ENCODE peak calls at places on chromosomes 13 and 19, in four cellular contexts. One of them, this sample, is unnamed.

GRCh38 chr13:97205971-97206370 is 16.2 kb upstream of the MBNL2 start:
- DNase-seq in GM12878: no peak
- DNase-seq in K562: no peak
- DNase-seq in WTC11: no peak
- DNase-seq in this sample: no peak

GRCh38 chr19:23956051-23956450 is 41.4 kb downstream of the ZNF726 start:
- DNase-seq in GM12878: no peak
- DNase-seq in K562: no peak
- DNase-seq in WTC11: no peak
- DNase-seq in this sample: no peak

GRCh38 chr19:6417713-6418561 is 6.7 kb downstream of the KHSRP start:
- DNase-seq in GM12878: no peak
- DNase-seq in K562: no peak
- DNase-seq in WTC11: peak; percentile 36
- DNase-seq in this sample: no peak

GRCh38 chr19:18441804-18442788 is 4.2 kb upstream of the ISYNA1 start:
- DNase-seq in GM12878: no peak
- DNase-seq in K562: peak; percentile 60
- DNase-seq in WTC11: no peak
- DNase-seq in this sample: peak; percentile 7

GRCh38 chr13:95484052-95484451 is 68.5 kb upstream of the CLDN10 start:
- DNase-seq in GM12878: no peak
- DNase-seq in K562: no peak
- DNase-seq in WTC11: no peak
- DNase-seq in this sample: no peak

GRCh38 chr19:13150919-13151604 is 851 bp downstream of the IER2 start:
- DNase-seq in GM12878: no peak
- DNase-seq in K562: peak; percentile 36
- DNase-seq in WTC11: no peak
- DNase-seq in this sample: no peak

GRCh38 chr13:113881614-113882265 is 17.9 kb upstream of the GAS6 start:
- DNase-seq in GM12878: no peak
- DNase-seq in K562: no peak
- DNase-seq in WTC11: no peak
- DNase-seq in this sample: no peak

GRCh38 chr13:95601216-95601615 is 43.3 kb downstream of the DZIP1 start:
- DNase-seq in GM12878: no peak
- DNase-seq in K562: no peak
- DNase-seq in WTC11: no peak
- DNase-seq in this sample: no peak

GRCh38 chr19:55655648-55656040 is 809 bp downstream of the U2AF2 start:
- DNase-seq in GM12878: no peak
- DNase-seq in K562: no peak
- DNase-seq in WTC11: no peak
- DNase-seq in this sample: no peak

GRCh38 chr19:2923510-2923909 is 21.3 kb downstream of the ZNF77 start:
- DNase-seq in GM12878: no peak
- DNase-seq in K562: no peak
- DNase-seq in WTC11: no peak
- DNase-seq in this sample: peak; percentile 21

GRCh38 chr19:10517361-10517759 is at the start of gene S1PR5:
- DNase-seq in GM12878: no peak
- DNase-seq in K562: peak; percentile 70
- DNase-seq in WTC11: peak; percentile 54
- DNase-seq in this sample: no peak

GRCh38 chr13:113953561-113953960 is 20.3 kb downstream of the C13orf46 start:
- DNase-seq in GM12878: no peak
- DNase-seq in K562: no peak
- DNase-seq in WTC11: no peak
- DNase-seq in this sample: no peak

GRCh38 chr13:77019756-77020155 is 7.2 kb downstream of the FBXL3 start:
- DNase-seq in GM12878: no peak
- DNase-seq in K562: no peak
- DNase-seq in WTC11: no peak
- DNase-seq in this sample: no peak

GRCh38 chr13:49560270-49561063 is 24.9 kb downstream of the RCBTB1 start:
- DNase-seq in GM12878: no peak
- DNase-seq in K562: no peak
- DNase-seq in WTC11: peak; percentile 27
- DNase-seq in this sample: peak; percentile 68

GRCh38 chr19:10617409-10618121 is 7.8 kb upstream of the SLC44A2 start:
- DNase-seq in GM12878: no peak
- DNase-seq in K562: peak; percentile 42
- DNase-seq in WTC11: no peak
- DNase-seq in this sample: no peak

GRCh38 chr13:35891973-35892441 is 239.2 kb downstream of the DCLK1 start:
- DNase-seq in GM12878: no peak
- DNase-seq in K562: no peak
- DNase-seq in WTC11: no peak
- DNase-seq in this sample: no peak

DNA sequence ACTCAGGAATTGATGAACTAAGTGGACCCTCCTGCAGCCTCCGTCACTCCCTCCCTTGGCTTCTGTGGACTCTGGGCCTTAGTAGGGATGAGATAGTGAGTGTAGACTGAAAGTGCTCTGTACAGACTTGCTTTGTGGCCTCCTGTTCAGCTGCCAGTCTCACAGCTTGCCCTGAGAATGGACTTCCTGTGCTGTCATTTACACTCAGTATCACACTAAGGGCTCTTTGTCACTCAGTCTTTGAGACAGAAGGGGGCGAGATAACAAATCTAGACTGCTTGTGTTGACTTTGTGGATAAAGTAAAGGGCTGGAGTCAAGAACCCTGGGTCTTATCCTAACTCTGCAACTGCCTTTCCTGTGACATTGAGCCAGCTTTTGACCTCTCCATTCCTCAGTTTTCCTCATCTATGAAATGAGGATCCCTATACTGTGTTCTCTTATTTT is 21.0 kb upstream of the SPRY2 start:
- DNase-seq in GM12878: no peak
- DNase-seq in K562: no peak
- DNase-seq in WTC11: no peak
- DNase-seq in this sample: peak; percentile 87
- TF ChIP-seq NR2C2 in GM12878: no peak
- TF ChIP-seq NR2C2 in K562: no peak
- TF ChIP-seq NR2C2 in WTC11: no peak
- TF ChIP-seq NR2C2 in this sample: no peak

DNA sequence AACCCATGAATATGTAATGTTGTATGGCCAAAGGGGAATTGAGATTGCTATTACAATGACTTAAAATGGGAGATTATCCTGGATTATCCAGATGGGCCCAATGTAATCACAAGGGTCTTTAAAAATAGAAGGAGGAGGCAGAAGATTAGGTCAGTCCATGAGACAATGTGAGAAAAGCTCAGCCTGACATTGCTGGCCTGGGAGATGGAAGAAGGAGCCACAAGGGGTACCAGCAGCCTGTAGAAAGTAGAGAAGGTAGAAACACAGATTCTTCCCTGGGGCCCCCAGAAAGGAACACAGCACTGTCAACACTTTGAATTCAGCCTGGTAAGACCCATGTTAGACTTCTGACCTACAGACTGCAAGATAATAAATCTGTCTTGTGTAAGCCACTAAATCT is 133.0 kb upstream of the SERP2 start:
- DNase-seq in GM12878: no peak
- DNase-seq in K562: no peak
- DNase-seq in WTC11: no peak
- DNase-seq in this sample: no peak
- TF ChIP-seq NR2C2 in GM12878: no peak
- TF ChIP-seq NR2C2 in K562: no peak
- TF ChIP-seq NR2C2 in WTC11: no peak
- TF ChIP-seq NR2C2 in this sample: no peak

GRCh38 chr13:109746364-109746763 is 40.0 kb downstream of the IRS2 start:
- DNase-seq in GM12878: no peak
- DNase-seq in K562: no peak
- DNase-seq in WTC11: no peak
- DNase-seq in this sample: no peak

GRCh38 chr13:109745060-109745459 is 41.3 kb downstream of the IRS2 start:
- DNase-seq in GM12878: no peak
- DNase-seq in K562: no peak
- DNase-seq in WTC11: no peak
- DNase-seq in this sample: no peak

GRCh38 chr13:109745702-109746101 is 40.7 kb downstream of the IRS2 start:
- DNase-seq in GM12878: no peak
- DNase-seq in K562: peak; percentile 14
- DNase-seq in WTC11: no peak
- DNase-seq in this sample: no peak

GRCh38 chr13:109743706-109744453 is 42.5 kb downstream of the IRS2 start:
- DNase-seq in GM12878: no peak
- DNase-seq in K562: no peak
- DNase-seq in WTC11: no peak
- DNase-seq in this sample: no peak

DNA sequence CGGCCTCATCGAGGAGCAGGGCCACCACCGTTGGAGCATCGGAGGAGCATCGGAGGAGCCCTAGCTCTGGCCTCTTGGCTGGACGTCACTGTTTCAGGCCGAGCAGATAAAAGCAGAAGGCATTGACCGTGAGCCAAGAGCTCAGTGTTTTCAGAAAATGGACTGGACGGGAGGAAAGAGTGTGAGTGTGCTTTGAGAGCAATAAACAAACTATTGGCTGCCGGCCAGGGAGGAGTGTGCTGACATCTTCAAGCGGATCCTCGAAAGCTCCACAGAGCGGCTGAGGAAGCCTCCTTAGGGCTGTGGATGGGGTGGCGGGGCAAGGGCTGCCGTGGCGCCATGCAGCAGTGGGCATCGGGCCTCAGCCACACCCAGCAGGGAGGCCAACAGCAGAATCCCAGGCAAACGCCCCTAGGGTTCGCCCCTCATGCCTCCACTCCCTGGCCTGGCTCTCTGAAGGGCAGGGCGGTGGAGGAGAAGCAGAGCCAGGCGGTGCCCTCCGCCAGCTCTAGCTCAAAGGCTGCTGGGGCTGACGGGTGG is 41.8 kb downstream of the IRS2 start:
- DNase-seq in GM12878: no peak
- DNase-seq in K562: no peak
- DNase-seq in WTC11: no peak
- DNase-seq in this sample: no peak
- TF ChIP-seq NR2C2 in GM12878: no peak
- TF ChIP-seq NR2C2 in K562: no peak
- TF ChIP-seq NR2C2 in WTC11: no peak
- TF ChIP-seq NR2C2 in this sample: no peak

GRCh38 chr13:110811751-110812110 is 98.2 kb downstream of the ING1 start:
- DNase-seq in GM12878: no peak
- DNase-seq in K562: no peak
- DNase-seq in WTC11: no peak
- DNase-seq in this sample: no peak

GRCh38 chr13:110811008-110811720 is 97.7 kb downstream of the ING1 start:
- DNase-seq in GM12878: no peak
- DNase-seq in K562: no peak
- DNase-seq in WTC11: no peak
- DNase-seq in this sample: no peak

GRCh38 chr13:110806636-110807035 is 93.1 kb downstream of the ING1 start:
- DNase-seq in GM12878: no peak
- DNase-seq in K562: no peak
- DNase-seq in WTC11: no peak
- DNase-seq in this sample: no peak

GRCh38 chr13:110809871-110810486 is 96.5 kb downstream of the ING1 start:
- DNase-seq in GM12878: no peak
- DNase-seq in K562: no peak
- DNase-seq in WTC11: no peak
- DNase-seq in this sample: no peak

DNA sequence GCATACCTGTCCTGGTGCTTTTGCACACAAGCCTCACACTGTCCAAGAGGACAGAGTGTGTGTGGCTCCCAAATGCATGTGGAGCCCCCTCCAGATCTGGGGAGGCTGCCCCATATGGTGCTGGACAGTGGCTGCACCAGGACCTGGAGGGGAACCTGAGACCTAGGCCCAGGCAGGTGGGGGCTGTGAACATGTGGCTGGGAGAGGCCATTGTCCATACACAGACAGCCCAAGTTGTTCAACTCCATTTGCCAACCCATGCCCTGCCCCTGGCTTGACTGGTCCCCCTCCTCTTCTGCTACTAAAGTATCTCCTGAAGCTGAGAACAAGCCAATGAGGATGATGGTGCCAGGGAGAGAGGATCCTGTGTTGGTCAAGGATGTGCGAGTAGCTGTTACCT is 94.0 kb downstream of the ING1 start:
- DNase-seq in GM12878: no peak
- DNase-seq in K562: no peak
- DNase-seq in WTC11: no peak
- DNase-seq in this sample: no peak
- TF ChIP-seq NR2C2 in GM12878: no peak
- TF ChIP-seq NR2C2 in K562: no peak
- TF ChIP-seq NR2C2 in WTC11: no peak
- TF ChIP-seq NR2C2 in this sample: no peak

GRCh38 chr13:67303661-67304333 is 73.7 kb upstream of the PCDH9 start:
- DNase-seq in GM12878: no peak
- DNase-seq in K562: no peak
- DNase-seq in WTC11: no peak
- DNase-seq in this sample: no peak

GRCh38 chr13:67298297-67298696 is 68.2 kb upstream of the PCDH9 start:
- DNase-seq in GM12878: no peak
- DNase-seq in K562: no peak
- DNase-seq in WTC11: no peak
- DNase-seq in this sample: no peak

GRCh38 chr13:67299731-67300130 is 69.6 kb upstream of the PCDH9 start:
- DNase-seq in GM12878: no peak
- DNase-seq in K562: no peak
- DNase-seq in WTC11: no peak
- DNase-seq in this sample: no peak

GRCh38 chr13:67296511-67296910 is 66.4 kb upstream of the PCDH9 start:
- DNase-seq in GM12878: no peak
- DNase-seq in K562: no peak
- DNase-seq in WTC11: no peak
- DNase-seq in this sample: no peak

GRCh38 chr13:67299072-67299635 is 69.0 kb upstream of the PCDH9 start:
- DNase-seq in GM12878: no peak
- DNase-seq in K562: no peak
- DNase-seq in WTC11: no peak
- DNase-seq in this sample: no peak
- TF ChIP-seq NR2C2 in GM12878: no peak
- TF ChIP-seq NR2C2 in K562: no peak
- TF ChIP-seq NR2C2 in WTC11: no peak
- TF ChIP-seq NR2C2 in this sample: no peak

DNA sequence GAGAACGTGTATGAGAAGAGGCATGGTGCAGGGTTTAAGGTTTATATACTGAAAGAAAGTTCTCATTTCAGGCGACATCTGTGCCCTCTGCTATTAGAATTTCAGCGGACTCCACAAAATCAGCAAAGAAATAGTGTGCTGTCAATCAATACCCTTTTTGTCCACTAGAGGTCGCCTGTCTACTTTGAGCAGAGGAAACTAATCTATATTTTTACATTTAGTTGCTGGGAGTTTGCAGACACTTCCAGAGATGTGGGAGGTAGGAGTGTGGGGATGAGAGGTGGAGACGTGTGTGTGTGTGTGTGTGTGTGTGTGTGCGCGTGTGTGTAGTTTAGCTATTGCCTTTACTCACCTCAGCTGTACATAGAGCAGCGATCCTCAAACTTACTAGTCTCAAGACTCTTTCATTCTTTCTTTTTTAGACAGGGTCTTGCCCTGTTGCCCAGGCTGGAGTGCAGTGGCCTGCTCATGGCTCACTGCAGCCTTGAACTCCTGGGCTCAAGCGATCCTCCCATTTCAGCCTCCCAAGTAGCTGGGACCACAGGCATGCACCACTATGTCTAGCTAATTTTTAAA is 9.7 kb downstream of the INAFM1 start:
- DNase-seq in GM12878: no peak
- DNase-seq in K562: peak; percentile 44
- DNase-seq in WTC11: no peak
- DNase-seq in this sample: peak; percentile 53
- TF ChIP-seq NR2C2 in GM12878: no peak
- TF ChIP-seq NR2C2 in K562: no peak
- TF ChIP-seq NR2C2 in WTC11: no peak
- TF ChIP-seq NR2C2 in this sample: no peak